ENCODE peak calls at places on chromosome 12, in nine cellular contexts. D, J, L, P, S, N, Y, W and Q are unnamed samples.

GRCh38 chr12:57240069-57240921 is 10.7 kb downstream of the STAC3 start:
- DNase-seq in D (peak), P (peak), L (peak), S (peak), N (no peak), J (no peak), W (no peak), Y (peak), Q (no peak)

GRCh38 chr12:2454778-2455177 is 340.0 kb upstream of the FKBP4 start:
- DNase-seq in W (no peak), P (no peak), L (no peak), Y (no peak), N (no peak), S (no peak), J (no peak), D (no peak), Q (no peak)

GRCh38 chr12:68018315-68018714 is 29.1 kb downstream of the IFNG-AS1 start:
- DNase-seq in P (no peak), D (no peak), N (no peak), Y (no peak), W (no peak), J (no peak), S (no peak), L (no peak), Q (no peak)

GRCh38 chr12:122172262-122172939 is 1.6 kb downstream of the IL31 start:
- DNase-seq in N (no peak), D (no peak), P (no peak), L (no peak), S (no peak), Y (no peak), J (no peak), W (no peak), Q (no peak)

GRCh38 chr12:30972035-30972434 is 45.5 kb downstream of the TSPAN11 start:
- DNase-seq in J (no peak), W (no peak), D (no peak), S (no peak), P (no peak), L (no peak), N (no peak), Y (no peak), Q (no peak)

GRCh38 chr12:132207083-132207775 is 63.0 kb downstream of the NOC4L start:
- DNase-seq in L (no peak), J (no peak), Y (no peak), P (no peak), S (no peak), N (no peak), D (no peak), W (no peak), Q (no peak)

GRCh38 chr12:34605955-34606748 is 583.9 kb downstream of the ALG10 start:
- DNase-seq in D (no peak), L (no peak), P (no peak), N (no peak), Y (no peak), J (no peak), W (no peak), S (no peak), Q (no peak)

GRCh38 chr12:32285484-32285883 is 113.9 kb upstream of the FGD4 start:
- DNase-seq in N (no peak), L (no peak), S (no peak), Y (no peak), J (no peak), W (no peak), D (no peak), P (no peak), Q (no peak)

GRCh38 chr12:25186788-25187397 is 8.1 kb downstream of the DNAI7 start:
- DNase-seq in W (no peak), L (no peak), N (no peak), P (no peak), S (no peak), Y (no peak), D (no peak), J (no peak), Q (no peak)

GRCh38 chr12:108630481-108631207 is 3.0 kb downstream of the SELPLG start:
- DNase-seq in S (no peak), W (no peak), D (no peak), P (no peak), J (peak), L (no peak), Y (no peak), N (no peak), Q (no peak)

GRCh38 chr12:127507336-127507735 is 759.6 kb upstream of the TMEM132C start:
- DNase-seq in J (no peak), N (no peak), D (no peak), W (no peak), L (no peak), P (no peak), Y (no peak), S (no peak), Q (no peak)

GRCh38 chr12:127628655-127629054 is 638.3 kb upstream of the TMEM132C start:
- DNase-seq in P (no peak), N (no peak), D (peak), J (no peak), L (no peak), Y (no peak), S (no peak), W (no peak), Q (no peak)

GRCh38 chr12:52351196-52352059 is 15.9 kb downstream of the KRT85 start:
- DNase-seq in P (no peak), S (peak), L (peak), W (no peak), D (peak), J (no peak), N (no peak), Y (peak), Q (no peak)

GRCh38 chr12:78210894-78211302 is 380.2 kb downstream of the NAV3 start:
- DNase-seq in N (no peak), Y (no peak), L (no peak), D (peak), J (peak), P (no peak), S (no peak), W (no peak), Q (peak)

GRCh38 chr12:63052696-63053095 is 98.3 kb downstream of the AVPR1A start:
- DNase-seq in S (no peak), W (no peak), L (no peak), Y (no peak), N (no peak), D (no peak), J (no peak), P (no peak), Q (no peak)

GRCh38 chr12:110282956-110283817 is 2.1 kb downstream of the ATP2A2 start:
- DNase-seq in N (no peak), S (no peak), P (no peak), D (no peak), W (no peak), L (no peak), J (no peak), Y (no peak), Q (no peak)

GRCh38 chr12:64837427-64837826 is 13.0 kb downstream of the TBC1D30 start:
- DNase-seq in L (no peak), W (no peak), Y (no peak), J (no peak), D (no peak), P (no peak), S (no peak), N (no peak), Q (no peak)

GRCh38 chr12:77167801-77168200 is 102.4 kb upstream of the E2F7 start:
- DNase-seq in N (no peak), D (no peak), J (no peak), P (no peak), S (no peak), L (no peak), Y (no peak), W (no peak), Q (no peak)

GRCh38 chr12:3034067-3034750 is 43.0 kb upstream of the TSPAN9 start:
- DNase-seq in P (peak), Y (peak), W (peak), L (peak), D (peak), N (no peak), S (no peak), J (peak), Q (peak)

GRCh38 chr12:466039-466438 is 6.3 kb downstream of the B4GALNT3 start:
- DNase-seq in L (no peak), W (no peak), J (no peak), P (peak), Y (no peak), N (no peak), D (no peak), S (no peak), Q (no peak)

GRCh38 chr12:85191-85666 is 18.7 kb downstream of the IQSEC3 start:
- DNase-seq in Y (no peak), P (no peak), D (peak), L (peak), W (no peak), J (no peak), N (no peak), S (no peak), Q (no peak)

GRCh38 chr12:14394317-14395058 is 29.0 kb downstream of the ATF7IP start:
- DNase-seq in J (peak), S (no peak), W (peak), P (peak), D (peak), L (no peak), Y (no peak), N (no peak), Q (peak)

GRCh38 chr12:66446276-66446675 is 144.0 kb downstream of the HELB start:
- DNase-seq in D (no peak), J (no peak), N (no peak), L (no peak), P (no peak), Y (no peak), W (peak), S (no peak), Q (no peak)

GRCh38 chr12:87425942-87426554 is 603.2 kb downstream of the C12orf50 start:
- DNase-seq in J (no peak), D (no peak), Y (no peak), L (no peak), S (no peak), W (no peak), P (no peak), N (no peak), Q (no peak)

GRCh38 chr12:47504775-47505446 is 200.9 kb downstream of the RPAP3 start:
- DNase-seq in W (no peak), S (no peak), J (no peak), N (no peak), P (no peak), D (no peak), Y (no peak), L (peak), Q (no peak)

GRCh38 chr12:87196329-87196728 is 832.9 kb downstream of the C12orf50 start:
- DNase-seq in S (no peak), D (peak), W (no peak), N (no peak), P (no peak), J (no peak), Y (no peak), L (no peak), Q (no peak)

GRCh38 chr12:103969391-103969790 is 3.7 kb downstream of the TDG start:
- DNase-seq in W (no peak), N (no peak), L (no peak), S (no peak), Y (no peak), J (no peak), P (no peak), D (no peak), Q (no peak)

GRCh38 chr12:88166179-88166578 is 24.1 kb downstream of the TMTC3 start:
- DNase-seq in N (no peak), Y (no peak), D (no peak), L (no peak), W (no peak), P (no peak), S (no peak), J (no peak), Q (no peak)

GRCh38 chr12:77204055-77204454 is 138.7 kb upstream of the E2F7 start:
- DNase-seq in Y (no peak), D (peak), W (no peak), J (peak), L (no peak), N (no peak), P (peak), S (no peak), Q (no peak)

GRCh38 chr12:46153267-46153872 is 115.5 kb downstream of the SLC38A1 start:
- DNase-seq in D (peak), Y (no peak), L (no peak), J (peak), W (no peak), P (no peak), N (no peak), S (no peak), Q (no peak)

GRCh38 chr12:18387706-18388105 is 126.4 kb downstream of the PIK3C2G start:
- DNase-seq in P (no peak), W (no peak), L (no peak), J (no peak), S (no peak), Y (no peak), D (no peak), N (no peak), Q (no peak)

GRCh38 chr12:12456637-12457036 is 99.8 kb downstream of the BORCS5 start:
- DNase-seq in L (no peak), D (no peak), W (no peak), P (no peak), J (peak), S (no peak), N (no peak), Y (no peak), Q (no peak)

GRCh38 chr12:64219135-64219534 is 3.0 kb downstream of the KICS2 start:
- DNase-seq in N (no peak), W (no peak), J (no peak), Y (no peak), P (no peak), L (no peak), S (no peak), D (no peak), Q (no peak)

GRCh38 chr12:67299526-67299925 is 30.4 kb downstream of the CAND1 start:
- DNase-seq in W (no peak), P (no peak), N (no peak), L (no peak), J (no peak), Y (no peak), D (no peak), S (no peak), Q (no peak)

GRCh38 chr12:122880668-122881067 is 15.3 kb downstream of the VPS37B start:
- DNase-seq in W (peak), P (no peak), J (peak), L (peak), D (peak), S (no peak), Y (no peak), N (no peak), Q (no peak)

GRCh38 chr12:50614167-50614762 is 109.5 kb downstream of the DIP2B start:
- DNase-seq in J (no peak), W (no peak), N (no peak), S (no peak), P (no peak), L (no peak), D (peak), Y (no peak), Q (no peak)

GRCh38 chr12:102816816-102817434 is 100.1 kb downstream of the PAH start:
- DNase-seq in S (no peak), Y (no peak), W (peak), P (no peak), L (no peak), N (no peak), J (peak), D (peak), Q (no peak)

GRCh38 chr12:106953352-106954260 is 2.1 kb upstream of the TMEM263 start:
- DNase-seq in D (no peak), Y (no peak), L (no peak), W (no peak), P (no peak), N (no peak), J (no peak), S (no peak), Q (no peak)

GRCh38 chr12:120455302-120455701 is 9.1 kb downstream of the GATC start:
- DNase-seq in J (no peak), P (no peak), L (no peak), S (no peak), Y (no peak), N (no peak), W (no peak), D (no peak), Q (no peak)

GRCh38 chr12:47226199-47226598 is 146.4 kb upstream of the AMIGO2 start:
- DNase-seq in L (no peak), W (no peak), Y (no peak), J (no peak), D (no peak), N (no peak), P (no peak), S (no peak), Q (no peak)